ENCODE peak calls at places on chromosomes 4 and X, in six cellular contexts. One of them, this sample, is unnamed.

GRCh38 chrX:46957299-46957698 is 45.1 kb downstream of the JADE3 start:
- DNase-seq in HepG2: no peak
- DNase-seq in A549: peak; percentile 5
- DNase-seq in K562: no peak
- DNase-seq in endothelial cell of umbilical vein: peak; percentile 8
- DNase-seq in GM12878: no peak
- DNase-seq in this sample: no peak

GRCh38 chrX:130091976-130092522 is 18.2 kb downstream of the ELF4 start:
- DNase-seq in HepG2: peak; percentile 66
- DNase-seq in A549: no peak
- DNase-seq in K562: peak; percentile 72
- DNase-seq in endothelial cell of umbilical vein: peak; percentile 47
- DNase-seq in GM12878: peak; percentile 81
- DNase-seq in this sample: peak; percentile 90

GRCh38 chrX:84064164-84064563 is 123.8 kb downstream of the RPS6KA6 start:
- DNase-seq in HepG2: no peak
- DNase-seq in A549: no peak
- DNase-seq in K562: no peak
- DNase-seq in endothelial cell of umbilical vein: no peak
- DNase-seq in GM12878: no peak
- DNase-seq in this sample: peak; percentile 4

GRCh38 chr4:158159718-158160094 is 13.1 kb downstream of the GASK1B start:
- DNase-seq in HepG2: no peak
- DNase-seq in A549: no peak
- DNase-seq in K562: no peak
- DNase-seq in endothelial cell of umbilical vein: peak; percentile 35
- DNase-seq in GM12878: no peak
- DNase-seq in this sample: no peak

GRCh38 chr4:130851932-130852331 is 1756.0 kb downstream of the C4orf33 start:
- DNase-seq in HepG2: no peak
- DNase-seq in A549: no peak
- DNase-seq in K562: no peak
- DNase-seq in endothelial cell of umbilical vein: no peak
- DNase-seq in GM12878: no peak
- DNase-seq in this sample: no peak

GRCh38 chr4:174318829-174319764 is 35.4 kb downstream of the CEP44 start:
- DNase-seq in HepG2: peak; percentile 31
- DNase-seq in A549: peak; percentile 36
- DNase-seq in K562: peak; percentile 31
- DNase-seq in endothelial cell of umbilical vein: peak; percentile 45
- DNase-seq in GM12878: no peak
- DNase-seq in this sample: peak; percentile 48

GRCh38 chr4:114383055-114383454 is 215.6 kb upstream of the UGT8 start:
- DNase-seq in HepG2: no peak
- DNase-seq in A549: no peak
- DNase-seq in K562: no peak
- DNase-seq in endothelial cell of umbilical vein: no peak
- DNase-seq in GM12878: no peak
- DNase-seq in this sample: no peak

GRCh38 chr4:125620066-125620850 is 305.5 kb downstream of the FAT4 start:
- DNase-seq in HepG2: no peak
- DNase-seq in A549: no peak
- DNase-seq in K562: no peak
- DNase-seq in endothelial cell of umbilical vein: peak; percentile 17
- DNase-seq in GM12878: no peak
- DNase-seq in this sample: no peak

GRCh38 chrX:15497865-15498264 is 2.7 kb upstream of the BMX start:
- DNase-seq in HepG2: peak; percentile 24
- DNase-seq in A549: peak; percentile 50
- DNase-seq in K562: peak; percentile 75
- DNase-seq in endothelial cell of umbilical vein: peak; percentile 79
- DNase-seq in GM12878: no peak
- DNase-seq in this sample: peak; percentile 68
- TF ChIP-seq MYC in HepG2: no peak
- TF ChIP-seq MYC in A549: no peak
- TF ChIP-seq MYC in K562: no peak
- TF ChIP-seq MYC in endothelial cell of umbilical vein: no peak
- TF ChIP-seq MYC in GM12878: no peak
- TF ChIP-seq MYC in this sample: no peak

GRCh38 chr4:87649980-87650379 is at the start of gene DMP1:
- DNase-seq in HepG2: no peak
- DNase-seq in A549: no peak
- DNase-seq in K562: no peak
- DNase-seq in endothelial cell of umbilical vein: no peak
- DNase-seq in GM12878: no peak
- DNase-seq in this sample: no peak

DNA sequence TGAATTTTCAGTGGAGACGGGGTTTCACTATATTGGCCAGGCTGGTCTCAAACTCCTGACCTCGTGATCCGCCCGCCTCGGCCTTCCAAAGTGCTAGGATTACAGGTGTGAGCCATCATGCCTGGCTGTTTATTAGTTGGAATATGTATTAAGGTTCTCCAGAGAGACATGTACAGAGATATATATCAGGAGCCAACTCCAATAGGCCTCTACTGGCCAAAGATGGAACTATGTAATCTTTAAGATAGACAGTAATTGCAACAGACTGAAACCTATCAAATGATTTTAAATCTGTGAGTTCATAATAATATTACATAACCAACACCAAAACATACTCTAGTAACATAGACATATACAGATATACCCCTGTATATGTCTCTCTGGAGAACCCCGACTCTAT is 5.8 kb upstream of the DMP1 start:
- DNase-seq in HepG2: no peak
- DNase-seq in A549: no peak
- DNase-seq in K562: no peak
- DNase-seq in endothelial cell of umbilical vein: no peak
- DNase-seq in GM12878: no peak
- DNase-seq in this sample: no peak
- TF ChIP-seq CTCF in HepG2: no peak
- TF ChIP-seq CTCF in A549: no peak
- TF ChIP-seq CTCF in K562: no peak
- TF ChIP-seq CTCF in endothelial cell of umbilical vein: no peak
- TF ChIP-seq CTCF in GM12878: no peak
- TF ChIP-seq CTCF in this sample: no peak

GRCh38 chr4:99821918-99822503 is 5.4 kb downstream of the DAPP1 start:
- DNase-seq in HepG2: no peak
- DNase-seq in A549: no peak
- DNase-seq in K562: no peak
- DNase-seq in endothelial cell of umbilical vein: no peak
- DNase-seq in GM12878: peak; percentile 59
- DNase-seq in this sample: peak; percentile 39
- TF ChIP-seq MYC in HepG2: no peak
- TF ChIP-seq MYC in A549: no peak
- TF ChIP-seq MYC in K562: no peak
- TF ChIP-seq MYC in endothelial cell of umbilical vein: no peak
- TF ChIP-seq MYC in GM12878: no peak
- TF ChIP-seq MYC in this sample: no peak

GRCh38 chr4:99987681-99988080 is 37.6 kb upstream of the H2AZ1 start:
- DNase-seq in HepG2: no peak
- DNase-seq in A549: no peak
- DNase-seq in K562: no peak
- DNase-seq in endothelial cell of umbilical vein: no peak
- DNase-seq in GM12878: no peak
- DNase-seq in this sample: no peak

GRCh38 chr4:99983289-99983943 is 33.3 kb upstream of the H2AZ1 start:
- DNase-seq in HepG2: no peak
- DNase-seq in A549: no peak
- DNase-seq in K562: no peak
- DNase-seq in endothelial cell of umbilical vein: no peak
- DNase-seq in GM12878: peak; percentile 13
- DNase-seq in this sample: no peak

DNA sequence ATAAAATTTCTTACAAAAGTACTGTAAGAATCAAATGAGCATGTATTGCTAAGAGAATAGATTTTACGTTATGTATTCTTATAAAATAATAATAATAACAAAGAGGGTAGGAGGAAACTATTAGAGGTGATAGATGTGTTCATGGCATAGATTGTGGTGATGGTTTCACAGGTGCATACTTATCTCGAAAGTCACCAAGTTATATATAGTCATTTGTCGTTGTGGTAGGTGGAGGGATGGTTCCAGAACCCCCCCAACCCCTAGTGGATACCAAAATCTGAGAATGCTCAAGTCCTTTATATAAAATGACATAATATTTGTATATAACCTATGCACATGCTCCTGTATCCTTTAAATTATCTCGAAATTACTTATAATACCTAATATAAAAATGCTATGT is 36.7 kb upstream of the H2AZ1 start:
- DNase-seq in HepG2: no peak
- DNase-seq in A549: no peak
- DNase-seq in K562: no peak
- DNase-seq in endothelial cell of umbilical vein: no peak
- DNase-seq in GM12878: peak; percentile 3
- DNase-seq in this sample: no peak
- TF ChIP-seq CTCF in HepG2: no peak
- TF ChIP-seq CTCF in A549: no peak
- TF ChIP-seq CTCF in K562: no peak
- TF ChIP-seq CTCF in endothelial cell of umbilical vein: no peak
- TF ChIP-seq CTCF in GM12878: no peak
- TF ChIP-seq CTCF in this sample: no peak

This sample was measured in NB4.